ENCODE peak calls at places on chromosomes 6 and 20, in six cellular contexts. W is lower leg skin; I is stomach; S is neuronal stem cell; A is CD4-positive, CD25-positive, alpha-beta regulatory T cell; K is fibroblast of mammary gland. L is an unnamed sample.

GRCh38 chr6:168584251-168584650 is 143.3 kb downstream of the SMOC2 start:
- DNase-seq in W (no peak), I (no peak), S (no peak), A (no peak), K (no peak), L (no peak)

GRCh38 chr6:37160922-37161778 is 8.8 kb upstream of the PIM1 start:
- DNase-seq in W (no peak), I (no peak), S (no peak), A (no peak), K (peak), L (no peak)

GRCh38 chr20:39067526-39068216 is 105.5 kb downstream of the DHX35 start:
- DNase-seq in W (no peak), I (no peak), S (no peak), A (no peak), K (peak), L (no peak)

GRCh38 chr20:63472159-63472811 is at the start of gene KCNQ2:
- DNase-seq in W (no peak), I (no peak), S (no peak), A (no peak), K (no peak), L (no peak)

GRCh38 chr6:134178230-134179044 is 126.0 kb upstream of the SLC2A12 start:
- DNase-seq in W (peak), I (peak), S (peak), A (peak), K (peak), L (peak)

GRCh38 chr6:36692861-36693702 is 4.5 kb upstream of the RAB44 start:
- DNase-seq in W (peak), I (peak), S (no peak), A (no peak), K (no peak), L (no peak)

GRCh38 chr6:125639621-125640020 is 109.8 kb upstream of the HEY2 start:
- DNase-seq in W (no peak), I (no peak), S (no peak), A (peak), K (no peak), L (no peak)

GRCh38 chr6:118952683-118953082 is 17.7 kb upstream of the MCM9 start:
- DNase-seq in W (no peak), I (no peak), S (no peak), A (no peak), K (no peak), L (no peak)

GRCh38 chr6:100311707-100312266 is 152.9 kb downstream of the SIM1 start:
- DNase-seq in W (no peak), I (no peak), S (no peak), A (no peak), K (peak), L (no peak)

GRCh38 chr6:108734336-108734922 is 113.8 kb upstream of the ARMC2 start:
- DNase-seq in W (peak), I (peak), S (no peak), A (no peak), K (no peak), L (no peak)

GRCh38 chr6:158609455-158610155 is 34.9 kb downstream of the DYNLT1 start:
- DNase-seq in W (no peak), I (no peak), S (no peak), A (no peak), K (no peak), L (peak)

GRCh38 chr6:121858310-121858709 is 422.9 kb downstream of the GJA1 start:
- DNase-seq in W (no peak), I (no peak), S (no peak), A (no peak), K (no peak), L (no peak)

GRCh38 chr6:35980991-35981645 is 43.3 kb downstream of the SLC26A8 start:
- DNase-seq in W (no peak), I (no peak), S (no peak), A (no peak), K (no peak), L (no peak)

GRCh38 chr6:49570474-49571079 is 20.1 kb downstream of the C6orf141 start:
- DNase-seq in W (no peak), I (no peak), S (no peak), A (no peak), K (peak), L (no peak)

GRCh38 chr6:170192905-170193304 is 98.0 kb downstream of the DLL1 start:
- DNase-seq in W (no peak), I (no peak), S (no peak), A (no peak), K (no peak), L (no peak)

GRCh38 chr20:58619847-58620431 is 31.1 kb upstream of the STX16 start:
- DNase-seq in W (no peak), I (no peak), S (no peak), A (no peak), K (no peak), L (no peak)

GRCh38 chr20:11246251-11246775 is 572.5 kb upstream of the JAG1 start:
- DNase-seq in W (no peak), I (no peak), S (no peak), A (no peak), K (no peak), L (no peak)

GRCh38 chr6:141990840-141991239 is 141.9 kb upstream of the GJE1 start:
- DNase-seq in W (no peak), I (no peak), S (no peak), A (no peak), K (no peak), L (no peak)

GRCh38 chr6:99522531-99522930 is 7.3 kb upstream of the USP45 start:
- DNase-seq in W (no peak), I (no peak), S (no peak), A (no peak), K (peak), L (no peak)

GRCh38 chr6:148747493-148748160 is 797 bp downstream of the UST start:
- DNase-seq in W (peak), I (peak), S (peak), A (peak), K (peak), L (peak)

GRCh38 chr6:148743476-148743875 is 3.4 kb upstream of the UST start:
- DNase-seq in W (no peak), I (no peak), S (no peak), A (no peak), K (no peak), L (no peak)

GRCh38 chr6:148746363-148747144 is at the start of gene UST:
- DNase-seq in W (peak), I (peak), S (peak), A (peak), K (peak), L (peak)

GRCh38 chr6:148747145-148747492 is 289 bp downstream of the UST start:
- DNase-seq in W (peak), I (peak), S (peak), A (no peak), K (peak), L (peak)

DNA sequence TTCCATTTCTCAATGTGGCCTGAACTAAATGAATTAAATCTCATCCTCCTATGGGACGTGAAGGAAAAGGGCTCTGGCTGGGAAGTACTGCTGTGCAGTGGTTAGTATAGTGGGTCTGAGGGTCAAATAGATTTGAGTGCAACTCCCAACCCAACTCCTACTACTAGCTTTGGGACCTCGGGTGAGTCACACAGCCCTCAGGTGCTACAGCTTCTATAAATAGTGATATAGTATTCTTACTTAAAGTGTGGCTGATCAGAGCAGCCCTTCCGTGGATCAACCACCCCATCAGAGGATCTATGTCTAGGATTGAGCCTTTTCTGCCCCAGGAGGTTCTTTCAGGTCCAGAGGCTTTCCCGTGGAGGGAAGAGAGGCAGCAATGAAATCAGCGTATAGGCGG is 904 bp upstream of the UST start:
- DNase-seq in W (no peak), I (no peak), S (no peak), A (no peak), K (no peak), L (no peak)
- H3K4me3 ChIP-seq in W (no peak), I (peak), S (peak), A (peak), K (peak), L (no peak)

GRCh38 chr6:104958720-104959452 is 2.0 kb downstream of the LIN28B start:
- DNase-seq in W (no peak), I (no peak), S (no peak), A (no peak), K (no peak), L (no peak)

GRCh38 chr6:104959453-104959858 is 2.5 kb downstream of the LIN28B start:
- DNase-seq in W (no peak), I (no peak), S (no peak), A (no peak), K (no peak), L (no peak)

GRCh38 chr6:104957301-104958177 is 632 bp downstream of the LIN28B start:
- DNase-seq in W (no peak), I (no peak), S (peak), A (no peak), K (no peak), L (no peak)

GRCh38 chr6:104956663-104957294 is at the start of gene LIN28B:
- DNase-seq in W (no peak), I (no peak), S (no peak), A (no peak), K (no peak), L (no peak)

DNA sequence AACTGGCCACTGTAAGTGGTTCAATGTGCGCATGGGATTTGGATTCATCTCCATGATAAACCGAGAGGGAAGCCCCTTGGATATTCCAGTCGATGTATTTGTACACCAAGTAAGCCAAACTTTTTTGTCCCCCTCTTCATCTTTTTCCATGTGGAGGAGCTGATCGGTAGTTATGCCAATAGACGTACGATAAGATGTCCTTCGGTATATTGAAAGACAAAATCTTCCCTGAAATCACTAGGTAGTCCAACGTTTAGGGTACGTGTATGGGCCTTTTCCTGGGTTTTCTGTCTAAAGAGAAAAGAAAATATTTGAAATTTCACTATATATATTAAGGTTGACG is 1.2 kb downstream of the LIN28B start:
- DNase-seq in W (no peak), I (no peak), S (no peak), A (no peak), K (no peak), L (no peak)
- H3K4me3 ChIP-seq in W (no peak), I (no peak), S (peak), A (no peak), K (no peak), L (no peak)

DNA sequence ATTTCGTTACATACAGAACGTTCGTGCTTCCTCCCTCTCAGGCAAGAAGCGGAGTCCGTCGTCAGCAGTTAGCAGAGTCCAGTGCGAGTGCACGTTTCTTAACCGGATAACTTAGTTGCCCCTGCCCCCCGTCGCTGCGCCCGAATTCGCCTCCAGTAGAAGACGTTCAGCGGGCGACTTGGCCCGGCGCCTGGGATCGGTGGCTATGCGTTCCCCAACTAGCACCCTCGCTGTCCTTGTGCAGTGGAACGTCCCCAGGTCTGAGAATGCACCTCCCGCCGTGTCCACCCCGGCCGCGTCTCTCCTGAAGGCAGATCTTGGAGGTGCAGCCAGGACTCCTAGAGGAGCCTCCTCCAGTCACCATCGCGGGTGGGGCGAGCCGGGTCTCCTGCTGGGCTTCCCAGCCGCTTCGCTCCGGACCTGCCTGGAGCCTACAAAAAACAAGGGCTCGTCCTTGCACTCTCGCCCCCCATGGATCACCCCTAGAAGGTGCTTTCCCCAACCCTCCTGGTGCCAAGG is 890 bp upstream of the PCSK2 start:
- DNase-seq in W (no peak), I (no peak), S (no peak), A (no peak), K (no peak), L (no peak)
- H3K4me3 ChIP-seq in W (no peak), I (peak), S (peak), A (no peak), K (peak), L (peak)

GRCh38 chr6:4113623-4114022 is 21.8 kb downstream of the ECI2 start:
- DNase-seq in W (no peak), I (no peak), S (no peak), A (no peak), K (no peak), L (no peak)

GRCh38 chr6:4115741-4116140 is 19.6 kb downstream of the ECI2 start:
- DNase-seq in W (no peak), I (no peak), S (no peak), A (no peak), K (no peak), L (no peak)

GRCh38 chr6:4112366-4112765 is 23.0 kb downstream of the ECI2 start:
- DNase-seq in W (no peak), I (no peak), S (no peak), A (no peak), K (no peak), L (no peak)

GRCh38 chr6:4108561-4109093 is 26.7 kb downstream of the ECI2 start:
- DNase-seq in W (no peak), I (no peak), S (no peak), A (no peak), K (no peak), L (no peak)

DNA sequence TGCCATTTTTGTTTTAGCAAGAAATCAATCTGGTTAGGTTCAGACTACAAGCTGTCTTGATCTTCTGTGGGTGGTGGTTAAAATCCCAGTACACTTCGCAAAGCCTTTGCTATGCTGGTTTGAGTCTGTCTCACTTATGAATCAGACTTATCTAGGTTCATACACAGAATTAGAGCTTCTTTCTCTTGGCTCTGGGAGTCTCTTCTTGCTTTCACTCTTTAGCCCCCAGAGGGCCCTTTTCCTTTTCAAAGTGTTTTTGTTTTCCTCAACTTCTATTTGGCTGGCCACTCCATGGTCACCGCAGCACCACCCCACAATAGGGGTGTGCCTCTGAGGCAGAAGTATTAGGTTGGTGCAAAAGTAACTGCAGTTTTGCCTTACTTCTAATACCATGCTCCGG is 21.3 kb downstream of the ECI2 start:
- DNase-seq in W (no peak), I (no peak), S (no peak), A (no peak), K (peak), L (no peak)
- H3K4me3 ChIP-seq in W (no peak), I (no peak), S (no peak), A (no peak), K (no peak), L (no peak)

GRCh38 chr20:51366155-51366886 is 176.2 kb downstream of the NFATC2 start:
- DNase-seq in W (peak), I (peak), S (no peak), A (no peak), K (peak), L (peak)
- H3K4me3 ChIP-seq in W (no peak), I (no peak), S (no peak), A (no peak), K (no peak), L (no peak)

DNA sequence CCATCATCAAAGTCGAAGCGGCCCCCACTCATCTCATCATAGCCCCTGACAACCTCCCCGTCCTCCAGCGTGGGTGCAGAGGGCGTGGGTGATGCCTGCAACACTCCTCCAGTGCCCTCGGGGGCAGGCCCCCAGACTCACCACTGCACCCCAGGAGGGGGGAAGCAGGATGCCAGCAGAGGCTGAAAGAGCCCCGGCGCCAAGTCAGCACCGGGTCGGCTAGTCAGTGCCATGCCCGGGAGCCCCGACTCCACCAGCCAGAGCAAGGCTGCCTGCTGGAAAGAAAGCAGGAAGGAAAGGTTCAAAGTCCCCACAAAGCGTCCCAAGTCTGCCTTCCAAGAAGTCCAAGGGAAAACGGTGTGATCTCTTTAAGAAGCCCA is 324 bp downstream of the JPH2 start:
- DNase-seq in W (no peak), I (no peak), S (no peak), A (no peak), K (no peak), L (peak)
- H3K4me3 ChIP-seq in W (peak), I (peak), S (peak), A (no peak), K (peak), L (peak)

DNA sequence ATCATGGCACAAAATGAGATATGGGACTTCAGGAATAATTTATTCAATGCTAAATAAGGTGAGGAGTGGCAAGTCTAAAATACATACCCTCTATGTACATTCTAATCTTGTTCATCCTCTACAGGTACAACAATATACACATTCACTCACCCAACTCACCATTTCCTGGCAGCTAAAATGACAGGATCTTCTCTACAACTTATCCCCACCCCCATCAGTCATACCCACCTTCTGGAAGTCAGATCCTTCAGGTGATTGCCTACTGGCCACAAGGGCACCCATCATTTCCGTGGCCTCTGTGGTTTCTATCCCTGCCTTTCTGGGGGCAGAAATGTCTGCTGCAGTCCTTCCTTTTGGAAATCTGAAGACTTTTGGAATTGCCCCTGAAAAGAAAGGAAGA is 22.8 kb upstream of the CRIP3 start:
- DNase-seq in W (no peak), I (no peak), S (no peak), A (peak), K (no peak), L (no peak)
- H3K4me3 ChIP-seq in W (no peak), I (no peak), S (no peak), A (peak), K (no peak), L (no peak)